ENCODE peak calls at places on chromosomes 1 and 21, in five cellular contexts. N is lung, V is cardiac muscle cell, W is Peyer's patch, T is aorta. R is an unnamed sample.

GRCh38 chr1:163265547-163265946 is 56.2 kb upstream of the NUF2 start:
- DNase-seq in N (no peak), V (no peak), W (no peak), T (no peak), R (no peak)

GRCh38 chr1:14320518-14320917 is 278.0 kb upstream of the KAZN start:
- DNase-seq in N (no peak), V (no peak), W (no peak), T (no peak), R (no peak)

GRCh38 chr1:50108497-50109073 is at the start of gene ELAVL4:
- DNase-seq in N (no peak), V (no peak), W (no peak), T (no peak), R (no peak)

GRCh38 chr21:45463871-45464270 is 58.9 kb downstream of the COL18A1 start:
- DNase-seq in N (no peak), V (no peak), W (no peak), T (peak; percentile 29), R (no peak)

GRCh38 chr1:117586747-117587478 is 18.9 kb upstream of the TENT5C start:
- DNase-seq in N (no peak), V (no peak), W (no peak), T (no peak), R (no peak)

GRCh38 chr1:170250531-170251276 is 104.9 kb downstream of the NTMT2 start:
- DNase-seq in N (no peak), V (no peak), W (no peak), T (no peak), R (no peak)

GRCh38 chr1:205301220-205301821 is 20.2 kb downstream of the NUAK2 start:
- DNase-seq in N (peak; percentile 91), V (peak; percentile 86), W (peak; percentile 81), T (no peak), R (peak; percentile 43)

GRCh38 chr1:209132736-209133467 is 450.6 kb upstream of the CAMK1G start:
- DNase-seq in N (no peak), V (no peak), W (peak; percentile 47), T (no peak), R (peak; percentile 8)

GRCh38 chr1:175129997-175130648 is 62.5 kb downstream of the KIAA0040 start:
- DNase-seq in N (no peak), V (no peak), W (no peak), T (no peak), R (no peak)

GRCh38 chr1:160740133-160740688 is 1.2 kb downstream of the SLAMF7 start:
- DNase-seq in N (no peak), V (no peak), W (no peak), T (no peak), R (no peak)

GRCh38 chr1:182348916-182349747 is 42.5 kb downstream of the GLUL start:
- DNase-seq in N (no peak), V (peak; percentile 63), W (no peak), T (peak; percentile 82), R (no peak)

GRCh38 chr1:166905136-166905535 is 29.1 kb upstream of the TADA1 start:
- DNase-seq in N (no peak), V (no peak), W (no peak), T (no peak), R (no peak)

GRCh38 chr1:110012100-110012499 is 22.3 kb upstream of the STRIP1 start:
- DNase-seq in N (no peak), V (no peak), W (peak; percentile 64), T (no peak), R (no peak)

GRCh38 chr1:25027876-25028586 is 98.0 kb upstream of the RUNX3 start:
- DNase-seq in N (no peak), V (no peak), W (no peak), T (no peak), R (no peak)

GRCh38 chr1:197800379-197801110 is 25.3 kb upstream of the DENND1B start:
- DNase-seq in N (no peak), V (no peak), W (no peak), T (no peak), R (no peak)

GRCh38 chr1:235708390-235708962 is 58.9 kb upstream of the GNG4 start:
- DNase-seq in N (no peak), V (no peak), W (peak; percentile 58), T (no peak), R (no peak)

GRCh38 chr1:198258491-198258890 is 101.7 kb downstream of the NEK7 start:
- DNase-seq in N (no peak), V (no peak), W (no peak), T (no peak), R (peak; percentile 55)

GRCh38 chr21:36249576-36250422 is 70.2 kb upstream of the MORC3 start:
- DNase-seq in N (no peak), V (no peak), W (no peak), T (no peak), R (no peak)

GRCh38 chr1:219660666-219661463 is 48.0 kb upstream of the ZC3H11B start:
- DNase-seq in N (peak; percentile 77), V (peak; percentile 93), W (peak; percentile 82), T (peak; percentile 92), R (peak; percentile 12)
- H3K4me3 ChIP-seq in N (no peak overlapping the region), V (no peak overlapping the region), W (peak overlapping the region; percentile 7), T (no peak overlapping the region), R (no peak overlapping the region)

GRCh38 chr1:180181996-180182675 is 27.5 kb downstream of the QSOX1 start:
- DNase-seq in N (no peak), V (no peak), W (no peak), T (peak; percentile 34), R (no peak)

GRCh38 chr1:180182721-180183311 is 28.1 kb downstream of the QSOX1 start:
- DNase-seq in N (no peak), V (no peak), W (no peak), T (peak; percentile 27), R (no peak)

GRCh38 chr1:180185281-180185680 is 30.6 kb downstream of the QSOX1 start:
- DNase-seq in N (no peak), V (no peak), W (no peak), T (no peak), R (no peak)

GRCh38 chr1:180183426-180183825 is 28.8 kb downstream of the QSOX1 start:
- DNase-seq in N (no peak), V (no peak), W (no peak), T (peak; percentile 2), R (no peak)

DNA sequence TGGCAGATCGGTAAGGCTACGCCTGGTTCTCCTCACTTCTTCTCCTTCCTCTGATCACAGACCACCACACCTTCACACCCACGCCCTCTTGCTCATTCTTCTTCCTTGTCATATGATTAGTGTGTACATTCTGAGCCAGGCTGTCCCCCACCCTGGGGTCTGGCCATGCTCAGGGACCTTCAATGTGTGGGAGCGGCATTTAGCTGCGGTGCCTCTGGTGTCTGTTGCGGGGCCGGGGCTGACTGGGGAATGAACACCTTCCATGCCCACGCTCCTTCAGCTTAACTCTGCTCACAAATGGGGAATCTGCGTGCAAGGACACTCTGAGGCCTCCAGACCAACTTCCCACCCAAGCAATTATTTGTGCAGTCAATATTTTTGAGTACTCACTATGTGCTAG is 29.4 kb downstream of the QSOX1 start:
- DNase-seq in N (no peak), V (no peak), W (no peak), T (peak; percentile 31), R (no peak)
- H3K36me3 ChIP-seq in N (peaks cover 67% of the 10 kb centered on the region), V (no peaks in the 10 kb centered on the region), W (no peaks in the 10 kb centered on the region), T (no peaks in the 10 kb centered on the region), R (peaks cover 2% of the 10 kb centered on the region)

GRCh38 chr1:244655186-244655585 is 2.3 kb downstream of the DESI2 start:
- DNase-seq in N (no peak), V (no peak), W (no peak), T (no peak), R (no peak)
- H3K4me3 ChIP-seq in N (no peak overlapping the region), V (peak overlapping the region; percentile 75), W (peak overlapping the region; percentile 90), T (peak overlapping the region; percentile 77), R (no peak overlapping the region)

DNA sequence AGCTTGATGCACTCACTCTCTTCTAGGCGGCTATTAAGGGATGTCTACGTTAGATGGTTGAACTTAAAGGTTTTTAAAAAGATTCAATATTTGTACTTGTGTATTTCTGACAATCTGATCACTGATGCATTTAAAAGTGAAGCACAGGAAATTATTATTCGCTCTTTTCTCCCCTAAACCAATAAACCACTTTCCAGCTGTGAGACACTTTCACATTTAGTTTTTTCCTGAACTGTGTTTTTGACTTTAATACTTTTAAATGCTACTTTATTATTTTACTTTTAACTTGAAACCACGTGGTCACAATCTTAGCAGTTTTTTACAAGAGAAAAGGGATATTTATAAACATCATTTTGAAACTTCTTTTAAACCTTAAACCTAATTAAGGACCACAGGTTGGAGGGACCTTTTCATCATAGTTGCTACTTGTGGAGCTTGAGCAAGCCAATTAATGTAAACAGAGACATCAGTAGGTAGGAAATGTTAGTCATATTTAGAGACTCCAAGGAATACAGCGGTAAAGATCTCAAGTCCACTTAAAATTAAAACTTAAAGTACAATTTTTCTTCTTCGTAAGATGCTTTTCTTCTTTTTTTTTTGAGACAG is 9.2 kb downstream of the WDR26 start:
- DNase-seq in N (no peak), V (no peak), W (no peak), T (no peak), R (no peak)
- H3K36me3 ChIP-seq in N (peaks cover 17% of the 10 kb centered on the region), V (peaks cover 78% of the 10 kb centered on the region), W (no peaks in the 10 kb centered on the region), T (peaks cover 12% of the 10 kb centered on the region), R (peaks cover 11% of the 10 kb centered on the region)

GRCh38 chr1:35707253-35708178 is 11.2 kb downstream of the C1orf216 start:
- DNase-seq in N (no peak), V (peak; percentile 42), W (peak; percentile 56), T (no peak), R (peak; percentile 14)
- H3K4me3 ChIP-seq in N (peak overlapping the region; percentile 10), V (peak overlapping the region; percentile 46), W (peak overlapping the region; percentile 57), T (peak overlapping the region; percentile 56), R (peak overlapping the region; percentile 30)

GRCh38 chr1:8009043-8010002 is 16.8 kb downstream of the ERRFI1 start:
- DNase-seq in N (no peak), V (no peak), W (no peak), T (no peak), R (no peak)

GRCh38 chr1:8004803-8005573 is 21.1 kb downstream of the ERRFI1 start:
- DNase-seq in N (peak; percentile 78), V (peak; percentile 52), W (peak; percentile 84), T (peak; percentile 88), R (no peak)

GRCh38 chr1:8003431-8004112 is 22.5 kb downstream of the ERRFI1 start:
- DNase-seq in N (no peak), V (no peak), W (no peak), T (no peak), R (no peak)

GRCh38 chr1:8004113-8004802 is 21.9 kb downstream of the ERRFI1 start:
- DNase-seq in N (no peak), V (no peak), W (no peak), T (no peak), R (no peak)

DNA sequence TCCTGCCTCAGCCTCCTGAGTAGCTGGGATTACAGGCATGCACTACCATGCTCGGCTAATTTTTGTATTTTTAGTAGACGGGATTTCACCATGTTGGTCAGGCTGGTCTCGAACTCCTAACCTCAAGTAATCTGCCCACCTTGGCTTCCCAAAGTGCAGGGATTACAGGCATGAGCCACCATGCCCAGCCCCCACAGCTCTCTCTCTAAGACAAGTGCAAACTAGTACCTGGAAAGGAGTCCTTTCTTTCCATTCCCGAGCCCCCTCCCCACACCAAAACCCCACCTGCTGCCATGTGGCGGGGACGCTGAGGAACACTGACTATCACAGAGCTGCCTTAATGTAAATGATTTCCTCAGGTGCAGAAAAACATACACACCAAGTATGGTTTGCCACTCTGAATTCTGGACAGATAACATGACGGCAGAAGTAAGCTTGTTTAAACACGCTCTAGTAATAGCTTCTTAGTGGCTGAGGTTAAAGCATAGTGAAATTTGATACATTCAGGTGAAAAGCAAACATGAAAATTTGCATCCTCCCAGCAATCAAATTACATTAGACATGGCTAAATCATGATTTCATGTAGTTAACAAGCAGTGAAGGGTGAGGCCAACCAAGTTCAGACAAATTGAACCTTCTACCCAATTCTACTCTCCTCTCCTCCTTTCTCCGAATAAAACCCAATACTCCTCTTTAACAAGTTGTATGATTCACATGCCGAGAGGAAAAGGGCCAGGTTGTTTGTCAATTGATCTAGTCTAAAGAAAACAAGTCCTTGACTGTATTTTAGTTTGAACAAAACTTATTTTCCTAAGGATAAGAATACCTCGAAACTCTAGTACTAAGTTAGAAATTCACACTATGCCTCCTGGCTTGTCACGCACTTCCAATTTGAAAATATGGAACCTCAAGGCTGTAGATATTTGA is 19.8 kb downstream of the ERRFI1 start:
- DNase-seq in N (no peak), V (no peak), W (no peak), T (no peak), R (no peak)
- H3K36me3 ChIP-seq in N (peaks cover 3% of the 10 kb centered on the region), V (no peaks in the 10 kb centered on the region), W (no peaks in the 10 kb centered on the region), T (no peaks in the 10 kb centered on the region), R (peaks cover 1% of the 10 kb centered on the region)

R was measured in GM06990.